ENCODE peak calls at places on chromosomes 12 and 14, in nine cellular contexts. Q is MCF 10A; U is EL; V is stimulated activated CD4-positive, alpha-beta T cell treated with anti-CD3 and anti-CD28 coated beads, Interleukin-12 subunit alpha, Interleukin-12 subunit beta, amount 100 ng/mL, for 4 hours; C is T-cell; W is lower leg skin; T is stromal cell of bone marrow; S is Calu3; E is T-helper 9 cell. Z is an unnamed sample.

GRCh38 chr12:47838286-47838931 is 18.7 kb upstream of the HDAC7 start:
- DNase-seq in Q (peak; percentile 54), U (peak; percentile 49), V (no peak), C (no peak), W (no peak), T (no peak), S (peak; percentile 42), E (no peak), Z (no peak)

GRCh38 chr12:14946856-14947255 is 8.5 kb upstream of the ERP27 start:
- DNase-seq in Q (no peak), U (peak; percentile 32), V (no peak), C (no peak), W (no peak), T (no peak), S (no peak), E (no peak), Z (no peak)

GRCh38 chr14:32710351-32711102 is 228.2 kb upstream of the NPAS3 start:
- DNase-seq in Q (peak; percentile 20), U (no peak), V (no peak), C (no peak), W (no peak), T (no peak), S (no peak), E (no peak), Z (no peak)

GRCh38 chr12:68293347-68293746 is 38.8 kb downstream of the MDM1 start:
- DNase-seq in Q (no peak), U (no peak), V (no peak), C (no peak), W (no peak), T (no peak), S (no peak), E (no peak), Z (no peak)

GRCh38 chr12:101697930-101698781 is 716 bp downstream of the CHPT1 start:
- DNase-seq in Q (peak; percentile 68), U (peak; percentile 46), V (peak; percentile 2), C (no peak), W (peak; percentile 92), T (no peak), S (peak; percentile 37), E (peak; percentile 3), Z (no peak)

GRCh38 chr14:99075771-99076370 is 196.1 kb downstream of the BCL11B start:
- DNase-seq in Q (peak; percentile 56), U (no peak), V (no peak), C (no peak), W (peak; percentile 61), T (no peak), S (no peak), E (no peak), Z (no peak)

GRCh38 chr12:115257791-115258190 is 573.8 kb upstream of the TBX3 start:
- DNase-seq in Q (peak; percentile 88), U (peak; percentile 70), V (no peak), C (no peak), W (no peak), T (no peak), S (no peak), E (no peak), Z (no peak)

GRCh38 chr14:95184413-95184790 is 27.1 kb upstream of the DICER1 start:
- DNase-seq in Q (no peak), U (no peak), V (no peak), C (no peak), W (no peak), T (no peak), S (no peak), E (no peak), Z (no peak)

GRCh38 chr14:105283899-105284298 is 16.9 kb downstream of the BRF1 start:
- DNase-seq in Q (no peak), U (no peak), V (no peak), C (no peak), W (no peak), T (no peak), S (no peak), E (no peak), Z (no peak)

GRCh38 chr12:121224591-121224990 is 14.7 kb downstream of the P2RX4 start:
- DNase-seq in Q (no peak), U (no peak), V (no peak), C (peak; percentile 13), W (no peak), T (no peak), S (no peak), E (peak; percentile 39), Z (no peak)

GRCh38 chr12:108563804-108564151 is 1.4 kb downstream of the ISCU start:
- DNase-seq in Q (no peak), U (no peak), V (no peak), C (no peak), W (no peak), T (no peak), S (no peak), E (no peak), Z (no peak)

GRCh38 chr12:64633940-64634337 is 23.6 kb downstream of the RASSF3 start:
- DNase-seq in Q (peak; percentile 73), U (peak; percentile 74), V (no peak), C (no peak), W (no peak), T (peak; percentile 57), S (peak; percentile 84), E (no peak), Z (no peak)

GRCh38 chr12:77007476-77007875 is 57.9 kb downstream of the E2F7 start:
- DNase-seq in Q (no peak), U (no peak), V (no peak), C (no peak), W (no peak), T (peak; percentile 43), S (no peak), E (no peak), Z (no peak)

GRCh38 chr14:99035712-99036593 is 236.0 kb downstream of the BCL11B start:
- DNase-seq in Q (peak; percentile 96), U (peak; percentile 18), V (no peak), C (no peak), W (peak; percentile 97), T (peak; percentile 93), S (peak; percentile 82), E (no peak), Z (no peak)

GRCh38 chr12:13250416-13250815 is 53.9 kb downstream of the EMP1 start:
- DNase-seq in Q (peak; percentile 13), U (peak; percentile 75), V (no peak), C (no peak), W (no peak), T (no peak), S (peak; percentile 13), E (no peak), Z (no peak)

Z was measured in T follicular helper cell.